ENCODE peak calls at places on chromosomes 12 and 14, in seven cellular contexts. K, X, L, S, G, W and C are unnamed samples.

GRCh38 chr12:104230304-104230703 is 14.7 kb downstream of the TXNRD1 start:
- DNase-seq in K (no peak), X (no peak), L (no peak), S (no peak), G (no peak), W (no peak), C (no peak)

GRCh38 chr14:105882626-105883025 is 356.2 kb downstream of the TMEM121 start:
- DNase-seq in K (no peak), X (no peak), L (no peak), S (no peak), G (no peak), W (no peak), C (no peak)

GRCh38 chr12:57534991-57535543 is 11.9 kb downstream of the DCTN2 start:
- DNase-seq in K (no peak), X (no peak), L (no peak), S (no peak), G (no peak), W (no peak), C (no peak)

GRCh38 chr12:1318327-1319031 is 275.9 kb downstream of the FBXL14 start:
- DNase-seq in K (peak), X (peak), L (peak), S (no peak), G (peak), W (peak), C (no peak)

GRCh38 chr12:52181757-52182156 is 10.1 kb downstream of the KRT80 start:
- DNase-seq in K (peak), X (peak), L (no peak), S (no peak), G (peak), W (peak), C (no peak)

GRCh38 chr14:45519770-45520169 is 266.8 kb upstream of the MIS18BP1 start:
- DNase-seq in K (no peak), X (no peak), L (no peak), S (no peak), G (no peak), W (no peak), C (no peak)

GRCh38 chr14:52835122-52835903 is 43.9 kb upstream of the GNPNAT1 start:
- DNase-seq in K (peak), X (peak), L (no peak), S (no peak), G (peak), W (peak), C (peak)

GRCh38 chr12:112121780-112122565 is 3.4 kb upstream of the TRAFD1 start:
- DNase-seq in K (peak), X (peak), L (no peak), S (no peak), G (peak), W (peak), C (no peak)

GRCh38 chr14:99756796-99757195 is 36.4 kb upstream of the EML1 start:
- DNase-seq in K (no peak), X (no peak), L (no peak), S (no peak), G (peak), W (no peak), C (no peak)

GRCh38 chr12:90064759-90065158 is 356.1 kb upstream of the ATP2B1 start:
- DNase-seq in K (no peak), X (peak), L (no peak), S (no peak), G (no peak), W (no peak), C (no peak)

GRCh38 chr12:49068879-49069506 is 786 bp downstream of the RHEBL1 start:
- DNase-seq in K (no peak), X (no peak), L (no peak), S (no peak), G (no peak), W (no peak), C (no peak)

GRCh38 chr12:84924956-84925355 is 12.4 kb upstream of the SLC6A15 start:
- DNase-seq in K (peak), X (peak), L (no peak), S (no peak), G (peak), W (no peak), C (no peak)

GRCh38 chr12:21940972-21941521 is at the start of gene ABCC9:
- DNase-seq in K (peak), X (peak), L (peak), S (no peak), G (peak), W (peak), C (no peak)

GRCh38 chr12:80670214-80670613 is 37.2 kb upstream of the MYF6 start:
- DNase-seq in K (no peak), X (no peak), L (no peak), S (no peak), G (no peak), W (no peak), C (no peak)

GRCh38 chr12:121782616-121782966 is 10.9 kb downstream of the RHOF start:
- DNase-seq in K (no peak), X (no peak), L (no peak), S (no peak), G (no peak), W (peak), C (no peak)

GRCh38 chr12:118330421-118331018 is 42.2 kb downstream of the TAOK3 start:
- DNase-seq in K (no peak), X (peak), L (no peak), S (no peak), G (peak), W (no peak), C (peak)

DNA sequence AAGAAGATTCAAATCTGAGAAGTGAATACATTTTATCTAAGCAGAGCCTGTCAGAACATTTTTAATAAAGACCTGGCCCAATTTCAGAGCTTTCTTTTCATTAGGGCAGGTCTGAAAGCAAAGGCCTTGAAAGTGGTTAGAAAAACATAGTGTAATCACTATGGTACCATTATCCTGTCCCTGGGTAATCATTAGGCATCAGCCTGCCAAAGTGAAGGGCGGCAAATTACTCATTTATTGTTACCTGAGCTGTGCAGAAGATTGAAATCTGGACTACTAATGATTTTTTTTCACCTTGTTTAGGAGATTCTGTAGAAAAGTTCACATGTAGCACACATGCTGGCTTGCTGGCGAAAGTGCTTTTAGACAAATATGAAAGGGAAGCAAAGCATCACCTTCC is 92.6 kb upstream of the PRKD1 start:
- DNase-seq in K (no peak), X (no peak), L (no peak), S (no peak), G (no peak), W (no peak), C (no peak)
- H2AK5ac ChIP-seq in K (no peak), X (no peak), L (no peak), S (no peak), G (no peak), W (no peak), C (no peak)

DNA sequence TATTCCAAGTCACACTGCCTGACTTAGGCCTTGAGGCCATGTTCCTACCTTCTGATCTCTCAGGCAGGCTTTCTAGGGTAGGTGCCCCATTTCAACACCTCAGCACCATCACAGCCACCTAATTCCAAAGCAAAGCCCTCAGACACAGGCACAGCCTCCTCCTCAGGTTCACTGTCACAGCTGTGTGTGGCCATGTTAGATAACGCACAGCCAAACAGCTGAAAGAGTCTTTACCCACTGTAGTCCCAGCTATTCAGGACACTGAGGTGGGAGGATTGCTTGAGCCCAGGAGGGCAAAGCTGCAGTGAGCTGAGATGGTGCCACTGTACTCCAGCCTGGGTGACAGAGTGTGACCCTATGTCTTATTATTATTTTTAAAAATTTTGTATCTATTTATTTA is 7.3 kb upstream of the TMEM229B start:
- DNase-seq in K (no peak), X (no peak), L (no peak), S (no peak), G (no peak), W (no peak), C (no peak)
- H2BK5ac ChIP-seq in K (no peak), X (no peak), L (no peak), S (peak), G (no peak), W (no peak), C (no peak)

GRCh38 chr12:69972136-69972535 is 147.1 kb downstream of the MYRFL start:
- DNase-seq in K (no peak), X (no peak), L (no peak), S (no peak), G (no peak), W (no peak), C (peak)
- H2BK120ac ChIP-seq in K (no peak), X (no peak), L (no peak), S (no peak), G (no peak), W (no peak), C (no peak)

DNA sequence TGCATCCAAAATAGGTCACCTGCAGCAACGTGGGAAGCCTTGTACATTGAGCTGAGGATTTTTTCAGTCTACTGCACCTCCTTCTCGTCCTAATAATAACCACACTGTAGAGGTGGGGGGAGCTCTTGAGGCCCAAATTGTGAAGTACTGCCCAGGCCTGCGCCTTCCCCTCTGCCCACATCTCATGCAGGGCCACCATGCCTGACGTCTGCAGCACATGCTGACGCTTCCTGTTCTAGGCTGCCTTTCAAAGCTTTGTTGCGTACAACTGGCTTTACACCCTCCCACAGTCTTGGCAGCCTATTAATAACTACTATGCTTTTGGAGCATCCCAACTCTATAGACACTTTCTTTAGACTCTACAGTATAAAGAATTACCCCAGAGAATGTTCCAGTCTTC is 26.5 kb upstream of the TTC7B start:
- DNase-seq in K (no peak), X (no peak), L (no peak), S (no peak), G (no peak), W (no peak), C (no peak)
- H2AK5ac ChIP-seq in K (no peak), X (no peak), L (no peak), S (no peak), G (no peak), W (no peak), C (no peak)